ENCODE peak calls at places on chromosomes 13 and 19, in five cellular contexts. T, P, Y, J and C are unnamed samples.

GRCh38 chr13:102466836-102467235 is 65.0 kb upstream of the FGF14 start:
- DNase-seq in T (no peak), P (no peak), Y (no peak), J (no peak), C (no peak)

GRCh38 chr19:49473868-49474544 is at the start of gene FLT3LG:
- DNase-seq in T (peak; percentile 54), P (peak; percentile 73), Y (peak; percentile 87), J (peak; percentile 92), C (peak; percentile 94)

GRCh38 chr19:57720878-57721277 is 6.5 kb downstream of the ZNF671 start:
- DNase-seq in T (no peak), P (no peak), Y (no peak), J (no peak), C (no peak)

GRCh38 chr13:30872685-30873443 is 33.2 kb upstream of the MEDAG start:
- DNase-seq in T (peak; percentile 79), P (no peak), Y (no peak), J (no peak), C (no peak)

GRCh38 chr19:19488875-19489690 is 26.3 kb downstream of the TSSK6 start:
- DNase-seq in T (peak; percentile 97), P (peak; percentile 76), Y (peak; percentile 73), J (peak; percentile 85), C (peak; percentile 98)

GRCh38 chr13:45384474-45385174 is 33.5 kb downstream of the SLC25A30 start:
- DNase-seq in T (no peak), P (no peak), Y (no peak), J (no peak), C (no peak)

GRCh38 chr19:17966497-17967257 is at the start of gene KCNN1:
- DNase-seq in T (no peak), P (peak; percentile 81), Y (no peak), J (no peak), C (no peak)

GRCh38 chr19:7505682-7506384 is 10.1 kb upstream of the ZNF358 start:
- DNase-seq in T (no peak), P (peak; percentile 62), Y (no peak), J (no peak), C (peak; percentile 35)

GRCh38 chr19:57473646-57474045 is 3.7 kb downstream of the ZNF772 start:
- DNase-seq in T (no peak), P (no peak), Y (no peak), J (no peak), C (no peak)

GRCh38 chr19:55519461-55520311 is 17.2 kb downstream of the SBK2 start:
- DNase-seq in T (peak; percentile 96), P (no peak), Y (no peak), J (no peak), C (no peak)